ENCODE peak calls at places on chromosomes 2 and 18, in six cellular contexts. Z is transverse colon, T is mesenchymal stem cell, V is trophoblast cell, L is RWPE1, Y is ovary. M is an unnamed sample.

GRCh38 chr2:217293607-217294006 is 433.7 kb upstream of the TNP1 start:
- DNase-seq in Z (no peak), L (no peak), Y (no peak), T (peak; percentile 48), V (no peak), M (no peak)

GRCh38 chr2:6928452-6928851 is 11.2 kb downstream of the RNF144A start:
- DNase-seq in T (no peak), V (no peak), L (no peak), Y (no peak), Z (no peak), M (peak; percentile 25)

GRCh38 chr2:45759310-45759851 is 107.9 kb downstream of the PRKCE start:
- DNase-seq in T (peak; percentile 84), V (no peak), Y (no peak), Z (no peak), L (no peak), M (no peak)

GRCh38 chr18:2847341-2848144 is 737 bp downstream of the EMILIN2 start:
- DNase-seq in Z (no peak), T (peak; percentile 30), V (no peak), L (no peak), Y (peak; percentile 44), M (no peak)

GRCh38 chr2:120367649-120368048 is 21.7 kb downstream of the INHBB start:
- DNase-seq in V (no peak), Y (no peak), L (peak; percentile 31), T (no peak), Z (no peak), M (no peak)

GRCh38 chr2:238684362-238685326 is 163.2 kb upstream of the TWIST2 start:
- DNase-seq in T (peak; percentile 98), V (peak; percentile 94), Y (peak; percentile 64), L (peak; percentile 98), Z (no peak), M (no peak)

GRCh38 chr2:216540920-216541319 is 42.3 kb downstream of the RPL37A start:
- DNase-seq in Z (no peak), V (no peak), T (no peak), L (no peak), Y (no peak), M (no peak)

GRCh38 chr2:130823886-130824491 is 12.7 kb upstream of the ARHGEF4 start:
- DNase-seq in T (no peak), V (no peak), Y (no peak), L (no peak), Z (no peak), M (no peak)

GRCh38 chr2:56229397-56230060 is 45.7 kb downstream of the CCDC85A start:
- DNase-seq in T (no peak), Y (no peak), L (no peak), Z (no peak), V (no peak), M (no peak)

GRCh38 chr18:48988508-48989303 is 37.9 kb upstream of the SMAD7 start:
- DNase-seq in V (no peak), L (no peak), Z (no peak), Y (no peak), T (no peak), M (no peak)

GRCh38 chr2:130755234-130756040 is at the start of gene AMER3:
- DNase-seq in Z (no peak), V (no peak), T (no peak), L (no peak), Y (no peak), M (no peak)

GRCh38 chr2:28670882-28671281 is 80.7 kb upstream of the PPP1CB start:
- DNase-seq in Y (no peak), T (no peak), Z (no peak), V (no peak), L (no peak), M (no peak)

GRCh38 chr2:155412599-155412998 is 714.1 kb downstream of the KCNJ3 start:
- DNase-seq in V (no peak), L (no peak), Y (no peak), Z (no peak), T (no peak), M (no peak)

GRCh38 chr2:78967294-78967693 is 58.2 kb upstream of the REG3G start:
- DNase-seq in Z (no peak), V (no peak), Y (no peak), L (no peak), T (no peak), M (no peak)

GRCh38 chr2:25310965-25311865 is 30.5 kb downstream of the DNMT3A start:
- DNase-seq in Z (peak; percentile 85), L (peak; percentile 54), T (no peak), Y (no peak), V (no peak), M (no peak)

GRCh38 chr18:48376406-48376805 is 32.8 kb downstream of the ZBTB7C start:
- DNase-seq in Y (no peak), V (no peak), T (no peak), Z (no peak), L (no peak), M (no peak)

GRCh38 chr2:228658998-228659397 is 477.5 kb upstream of the SPHKAP start:
- DNase-seq in V (no peak), T (peak; percentile 49), L (no peak), Y (no peak), Z (no peak), M (no peak)

GRCh38 chr2:206004004-206004693 is 81.8 kb downstream of the INO80D start:
- DNase-seq in Y (no peak), V (peak; percentile 35), L (no peak), T (peak; percentile 26), Z (peak; percentile 38), M (no peak)

GRCh38 chr18:39305756-39306155 is 1740.2 kb upstream of the CELF4 start:
- DNase-seq in T (no peak), V (no peak), Z (no peak), L (no peak), Y (no peak), M (no peak)

GRCh38 chr2:46502291-46502690 is 22.9 kb downstream of the TMEM247 start:
- DNase-seq in Z (no peak), Y (no peak), V (no peak), L (no peak), T (no peak), M (no peak)

GRCh38 chr2:110653861-110654260 is 24.0 kb downstream of the BUB1 start:
- DNase-seq in Z (no peak), V (no peak), L (no peak), Y (no peak), T (no peak), M (no peak)

GRCh38 chr2:110659248-110659647 is 18.6 kb downstream of the BUB1 start:
- DNase-seq in V (no peak), Z (no peak), T (no peak), L (no peak), Y (no peak), M (no peak)

GRCh38 chr2:110655701-110656100 is 22.2 kb downstream of the BUB1 start:
- DNase-seq in Y (no peak), T (no peak), Z (no peak), V (no peak), L (no peak), M (no peak)

GRCh38 chr2:110660558-110660957 is 17.3 kb downstream of the BUB1 start:
- DNase-seq in V (no peak), L (no peak), Y (no peak), T (no peak), Z (no peak), M (no peak)

DNA sequence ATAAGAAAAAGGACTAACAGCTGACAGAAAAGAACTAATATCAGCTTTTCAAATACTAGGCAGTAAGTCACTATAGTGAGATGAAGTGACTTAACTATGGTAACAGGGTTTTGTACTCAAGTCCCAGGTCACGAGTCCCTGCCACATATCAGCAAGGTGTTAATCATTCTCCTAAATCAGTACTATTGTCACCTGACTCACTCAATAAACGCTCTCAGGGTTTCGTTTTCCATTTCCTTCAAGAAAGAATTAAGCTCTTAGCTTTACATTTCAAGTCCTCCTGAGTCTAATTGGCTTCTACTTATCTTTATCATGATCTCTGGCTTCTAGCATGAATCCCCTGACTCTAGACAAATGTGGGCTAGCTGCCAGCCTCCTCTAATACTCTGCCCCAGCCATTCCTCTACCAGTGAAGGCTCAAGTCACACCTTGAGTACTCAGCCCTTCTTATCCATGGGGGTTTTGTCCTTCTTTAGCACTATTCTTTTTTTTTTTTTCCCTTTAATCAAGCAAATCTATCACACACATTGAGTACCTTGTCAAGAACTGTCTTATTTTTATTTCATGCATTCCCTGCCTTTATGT is 20.1 kb downstream of the BUB1 start:
- DNase-seq in V (no peak), L (no peak), T (no peak), Y (no peak), Z (peak; percentile 44), M (no peak)
- H3K27ac ChIP-seq in V (no peak overlapping the region), L (no peak overlapping the region), T (no peak overlapping the region), Y (no peak overlapping the region), Z (peak overlapping the region; percentile 74), M (no peak overlapping the region)

DNA sequence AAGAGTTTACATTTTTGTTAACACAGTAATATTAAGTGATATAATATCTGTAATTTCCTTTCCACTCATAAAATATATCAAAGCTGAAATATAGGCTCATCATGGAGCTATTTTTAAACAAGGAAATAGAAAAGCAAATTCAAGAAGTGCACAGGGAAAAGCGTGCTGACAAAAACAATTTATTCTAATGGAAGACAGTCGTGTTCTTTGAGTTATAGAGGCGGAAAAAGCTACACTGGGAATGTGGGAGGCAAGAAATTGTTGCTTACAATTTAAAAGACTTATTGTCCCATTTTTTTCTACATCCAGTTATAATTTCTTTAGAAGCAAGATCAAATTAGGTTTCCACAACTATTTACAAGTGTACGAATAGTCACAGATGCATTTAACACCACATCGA is 3.2 kb upstream of the TTN start:
- DNase-seq in V (no peak), T (no peak), Z (no peak), Y (no peak), L (no peak), M (no peak)
- H3K27ac ChIP-seq in V (no peak overlapping the region), T (no peak overlapping the region), Z (no peak overlapping the region), Y (no peak overlapping the region), L (no peak overlapping the region), M (no peak overlapping the region)

GRCh38 chr18:21314721-21315120 is 72.7 kb downstream of the GREB1L start:
- DNase-seq in V (no peak), T (no peak), Y (no peak), L (no peak), Z (no peak), M (no peak)

GRCh38 chr18:21313576-21313975 is 71.5 kb downstream of the GREB1L start:
- DNase-seq in L (no peak), Y (no peak), T (no peak), Z (no peak), V (no peak), M (no peak)

GRCh38 chr18:21321711-21322110 is 79.7 kb downstream of the GREB1L start:
- DNase-seq in Y (no peak), T (no peak), V (no peak), Z (no peak), L (no peak), M (no peak)

GRCh38 chr18:21316296-21316695 is 74.3 kb downstream of the GREB1L start:
- DNase-seq in T (no peak), L (no peak), Y (no peak), Z (no peak), V (peak; percentile 24), M (no peak)

DNA sequence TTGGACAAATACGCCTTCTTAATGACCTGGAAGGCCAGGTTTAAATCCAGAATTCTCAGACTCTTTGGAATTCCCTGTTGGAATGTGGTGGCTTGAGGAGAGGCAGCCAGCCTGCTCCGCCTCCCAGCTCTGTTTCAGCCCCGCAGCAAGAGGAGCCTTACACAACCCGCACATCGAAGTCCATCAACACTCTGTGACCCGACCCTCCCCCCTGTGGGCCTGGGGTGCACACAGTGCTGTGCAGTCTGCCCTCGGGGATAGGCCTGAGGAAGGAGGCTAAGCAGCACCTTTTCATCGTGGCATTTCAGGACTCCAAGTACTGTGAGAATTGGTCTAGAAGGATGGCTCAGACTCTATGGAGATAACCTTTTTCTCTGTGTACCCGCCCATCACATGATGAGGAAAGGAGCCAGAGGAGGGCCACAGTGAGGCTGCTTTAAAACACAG is 73.7 kb downstream of the GREB1L start:
- DNase-seq in V (peak; percentile 100), Z (no peak), L (no peak), Y (no peak), T (no peak), M (no peak)
- H3K27ac ChIP-seq in V (peak overlapping the region; percentile 94), Z (no peak overlapping the region), L (no peak overlapping the region), Y (no peak overlapping the region), T (no peak overlapping the region), M (no peak overlapping the region)

GRCh38 chr2:152715854-152716428 is 1.3 kb downstream of the PRPF40A start:
- DNase-seq in T (peak; percentile 54), V (no peak), Y (no peak), Z (no peak), L (peak; percentile 44), M (no peak)
- H3K27ac ChIP-seq in T (no peak overlapping the region), V (no peak overlapping the region), Y (no peak overlapping the region), Z (peak overlapping the region; percentile 99), L (no peak overlapping the region), M (no peak overlapping the region)

M was measured in lung.